ENCODE peak calls at places on chromosome 15, in four cellular contexts. V is K562, H is H1, S is GM12878. C is an unnamed sample.

GRCh38 chr15:70259640-70260066 is 161.9 kb upstream of the TLE3 start:
- DNase-seq in V (peak; percentile 10), H (no peak), S (no peak), C (peak; percentile 61)

GRCh38 chr15:65342493-65342892 is 35.3 kb downstream of the IGDCC3 start:
- DNase-seq in V (no peak), H (no peak), S (no peak), C (peak; percentile 6)

GRCh38 chr15:89417206-89417725 is 79.1 kb downstream of the RHCG start:
- DNase-seq in V (no peak), H (no peak), S (no peak), C (no peak)

GRCh38 chr15:26082069-26082832 is 219.1 kb upstream of the ATP10A start:
- DNase-seq in V (peak; percentile 94), H (peak; percentile 97), S (peak; percentile 53), C (peak; percentile 90)

GRCh38 chr15:77516076-77516475 is 95.4 kb downstream of the HMG20A start:
- DNase-seq in V (no peak), H (no peak), S (no peak), C (no peak)

GRCh38 chr15:52040167-52040900 is 21.3 kb downstream of the MAPK6 start:
- DNase-seq in V (peak; percentile 38), H (no peak), S (no peak), C (no peak)

GRCh38 chr15:43067717-43068461 is 37.9 kb downstream of the UBR1 start:
- DNase-seq in V (no peak), H (no peak), S (no peak), C (no peak)

GRCh38 chr15:38389924-38390542 is 63.9 kb upstream of the FAM98B start:
- DNase-seq in V (peak; percentile 78), H (no peak), S (peak; percentile 15), C (peak; percentile 51)

GRCh38 chr15:100115711-100116090 is 226.1 kb downstream of the ADAMTS17 start:
- DNase-seq in V (no peak), H (no peak), S (no peak), C (no peak)

GRCh38 chr15:29054171-29055045 is 168.6 kb downstream of the APBA2 start:
- DNase-seq in V (no peak), H (no peak), S (no peak), C (no peak)

GRCh38 chr15:42510258-42511009 is 15.0 kb downstream of the SNAP23 start:
- DNase-seq in V (no peak), H (no peak), S (no peak), C (no peak)

GRCh38 chr15:84734794-84735479 is 13.5 kb upstream of the ZNF592 start:
- DNase-seq in V (peak; percentile 94), H (peak; percentile 88), S (peak; percentile 94), C (no peak)

GRCh38 chr15:81071130-81071529 is 62.9 kb upstream of the CFAP161 start:
- DNase-seq in V (no peak), H (no peak), S (no peak), C (no peak)

GRCh38 chr15:65954289-65954741 is 85.0 kb downstream of the RAB11A start:
- DNase-seq in V (no peak), H (peak; percentile 67), S (no peak), C (peak; percentile 36)

GRCh38 chr15:48046813-48047483 is 73.8 kb upstream of the SLC24A5 start:
- DNase-seq in V (no peak), H (no peak), S (no peak), C (no peak)
- TF ChIP-seq NRF1 in V (no peak), H (no peak), S (no peak), C (no peak)

DNA sequence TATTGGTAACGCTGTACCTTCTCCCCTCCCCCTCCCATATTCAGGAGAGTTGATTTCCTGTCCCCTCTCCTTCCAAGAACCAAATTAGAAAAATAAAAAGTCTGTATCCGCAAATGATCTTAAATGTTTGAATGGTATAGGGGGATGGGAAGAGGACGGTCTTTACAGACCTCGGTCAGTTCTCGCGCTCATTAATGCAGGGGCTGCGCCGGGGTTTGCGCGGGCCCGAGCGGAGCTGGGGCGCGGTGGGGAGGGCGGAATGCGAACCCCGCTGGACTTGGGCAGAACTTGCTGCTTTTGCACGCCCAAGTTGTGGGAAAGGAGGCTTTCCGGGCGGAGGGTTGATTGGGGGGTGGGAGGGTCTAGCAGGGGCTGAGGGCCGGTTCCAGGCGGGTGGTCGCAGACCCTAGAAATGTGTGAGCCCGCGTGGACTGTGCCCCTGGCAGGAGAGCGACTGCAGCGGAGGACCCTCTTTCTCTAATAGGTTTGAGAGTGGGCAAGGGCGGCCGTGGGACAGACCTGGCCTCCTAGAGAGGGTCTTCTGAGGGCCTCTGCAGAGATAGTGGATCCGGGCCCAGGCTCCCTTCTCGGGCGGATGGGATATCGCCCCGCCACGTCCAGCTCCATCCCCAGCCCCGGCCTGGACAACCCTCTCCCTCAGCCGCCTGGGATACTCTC is 11.1 kb downstream of the NR2F2 start:
- DNase-seq in V (no peak), H (no peak), S (no peak), C (no peak)
- TF ChIP-seq NRF1 in V (no peak), H (no peak), S (no peak), C (no peak)

DNA sequence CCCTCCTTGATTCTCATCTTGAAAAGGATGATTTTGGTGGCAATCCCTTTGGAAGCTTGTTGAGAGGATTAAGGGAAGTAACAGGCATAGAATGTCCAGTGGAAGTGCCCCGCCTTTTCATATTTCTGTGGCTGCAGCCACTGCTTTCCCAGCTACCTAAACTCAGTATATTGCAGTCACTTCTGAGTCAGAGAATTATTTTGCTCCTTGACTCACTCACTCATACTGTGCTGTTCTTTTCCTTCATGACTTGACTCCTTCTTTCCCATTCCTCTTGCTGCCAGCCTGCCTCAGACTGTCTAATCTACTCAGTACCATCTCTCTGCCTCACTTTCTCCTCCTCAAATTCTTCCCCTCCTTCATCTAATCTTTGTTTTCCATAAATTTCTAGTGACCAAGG is 26.5 kb upstream of the POLR2M start:
- DNase-seq in V (no peak), H (no peak), S (no peak), C (no peak)
- TF ChIP-seq NRF1 in V (no peak), H (no peak), S (no peak), C (no peak)

DNA sequence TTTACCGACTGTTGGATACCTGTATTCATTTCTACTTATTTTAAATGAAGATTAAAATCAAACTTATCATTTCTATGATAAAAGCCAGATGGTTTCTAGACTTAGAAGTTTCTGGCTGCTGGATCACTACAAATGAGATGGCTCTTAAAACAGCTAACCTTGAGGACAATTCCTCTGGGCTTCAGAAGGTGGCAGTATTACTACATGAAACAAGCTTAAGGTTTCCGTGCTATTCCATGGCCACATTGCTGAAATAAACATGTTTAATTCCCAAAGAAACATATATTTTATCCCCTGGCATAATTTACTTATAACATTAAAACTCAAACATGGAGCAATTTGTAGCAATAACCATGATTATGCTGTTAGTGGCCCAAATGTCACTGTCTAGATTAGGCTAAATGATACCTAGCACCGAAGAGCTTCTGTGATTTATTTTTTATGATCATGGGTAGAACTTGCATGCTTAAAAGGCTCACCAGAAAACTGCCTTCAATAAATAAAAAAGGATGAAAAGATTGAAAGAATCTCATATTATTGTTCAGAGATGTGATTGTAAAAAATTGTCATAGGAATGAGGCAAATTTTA is 204.0 kb upstream of the NANOGP8 start:
- DNase-seq in V (peak; percentile 58), H (no peak), S (no peak), C (peak; percentile 58)
- TF ChIP-seq NRF1 in V (no peak), H (no peak), S (no peak), C (no peak)